ENCODE peak calls at places on chromosomes 4 and X, in four cellular contexts. T is fibroblast of lung, H is GM23248, F is SK-N-SH. N is an unnamed sample.

GRCh38 chrX:1481636-1482529 is 29.2 kb upstream of the ASMTL start:
- DNase-seq in F (no peak), T (peak; percentile 63), H (peak; percentile 82), N (peak; percentile 44)

GRCh38 chr4:160353548-160353947 is 1250.7 kb downstream of the RAPGEF2 start:
- DNase-seq in T (peak; percentile 10), F (no peak), H (no peak), N (no peak)

GRCh38 chrX:101257448-101258259 is 33.5 kb downstream of the TAF7L start:
- DNase-seq in H (peak; percentile 26), T (peak; percentile 28), F (no peak), N (no peak)

GRCh38 chr4:140448830-140449229 is 21.4 kb upstream of the CLGN start:
- DNase-seq in T (peak; percentile 12), F (peak; percentile 12), H (peak; percentile 4), N (no peak)

GRCh38 chr4:129422277-129422676 is 326.3 kb downstream of the C4orf33 start:
- DNase-seq in F (no peak), H (no peak), T (no peak), N (no peak)

GRCh38 chr4:167966161-167966560 is 126.2 kb upstream of the ANXA10 start:
- DNase-seq in F (no peak), T (peak; percentile 66), H (no peak), N (peak; percentile 47)

GRCh38 chrX:43644124-43644701 is 11.9 kb upstream of the MAOA start:
- DNase-seq in F (no peak), H (peak; percentile 78), T (peak; percentile 83), N (peak; percentile 89)

GRCh38 chrX:136048446-136048845 is 63.2 kb downstream of the SLC9A6 start:
- DNase-seq in T (peak; percentile 19), F (no peak), H (peak; percentile 49), N (no peak)

GRCh38 chr4:2833671-2834000 is 10.0 kb upstream of the ADD1 start:
- DNase-seq in F (no peak), H (no peak), T (no peak), N (no peak)

GRCh38 chrX:46920235-46920634 is 8.0 kb downstream of the JADE3 start:
- DNase-seq in T (no peak), F (no peak), H (no peak), N (no peak)
- H3K27ac ChIP-seq in T (no peak overlapping the region), F (no peak overlapping the region), H (no peak overlapping the region), N (no peak overlapping the region)

GRCh38 chr4:10878861-10879260 is 194.3 kb upstream of the CLNK start:
- DNase-seq in H (no peak), F (no peak), T (no peak), N (no peak)
- H3K9me3 ChIP-seq in H (no peaks in the 10 kb centered on the region), F (no peaks in the 10 kb centered on the region), T (no peaks in the 10 kb centered on the region), N (no peaks in the 10 kb centered on the region)

GRCh38 chr4:21710212-21710843 is 238.2 kb downstream of the KCNIP4 start:
- DNase-seq in F (no peak), T (no peak), H (no peak), N (no peak)
- H3K4me2 ChIP-seq in F (no peak overlapping the region), T (no peak overlapping the region), H (no peak overlapping the region), N (no peak overlapping the region)

GRCh38 chr4:183261953-183262775 is 57.9 kb downstream of the CLDN22 start:
- DNase-seq in T (peak; percentile 65), F (peak; percentile 72), H (peak; percentile 88), N (peak; percentile 64)
- H3K27ac ChIP-seq in T (peak overlapping the region; percentile 27), F (peak overlapping the region; percentile 31), H (peak overlapping the region; percentile 50), N (no peak overlapping the region)

N was measured in mammary epithelial cell.